ENCODE peak calls at places on chromosomes 3 and 15, in eight cellular contexts. Q, S, V, U, C, B, T and X are unnamed samples.

GRCh38 chr15:48096813-48097212 is 24.0 kb upstream of the SLC24A5 start:
- DNase-seq in B (no peak), S (no peak), T (no peak), U (no peak), C (no peak), Q (no peak), V (no peak), X (no peak)

GRCh38 chr3:111684640-111685039 is 89.5 kb upstream of the ZBED2 start:
- DNase-seq in U (no peak), S (no peak), Q (no peak), C (no peak), B (no peak), T (no peak), V (no peak), X (no peak)

GRCh38 chr15:66615175-66615495 is 49.3 kb upstream of the LCTL start:
- DNase-seq in S (no peak), C (no peak), T (no peak), V (no peak), U (no peak), B (no peak), Q (no peak), X (no peak)

GRCh38 chr3:134852893-134853351 is 57.9 kb downstream of the EPHB1 start:
- DNase-seq in Q (peak; percentile 16), V (no peak), C (no peak), U (no peak), S (no peak), T (no peak), B (peak; percentile 42), X (no peak)

GRCh38 chr3:1967525-1967924 is 131.1 kb upstream of the CNTN4 start:
- DNase-seq in B (no peak), T (no peak), V (no peak), S (no peak), Q (no peak), C (no peak), U (no peak), X (no peak)

GRCh38 chr3:184341925-184342324 is 4.5 kb downstream of the FAM131A start:
- DNase-seq in T (peak; percentile 70), S (no peak), C (no peak), U (no peak), V (no peak), B (no peak), Q (no peak), X (no peak)

GRCh38 chr15:59976480-59976879 is 27.6 kb upstream of the FOXB1 start:
- DNase-seq in S (no peak), B (no peak), V (no peak), U (no peak), C (peak; percentile 78), Q (no peak), T (no peak), X (no peak)

GRCh38 chr3:17642474-17642873 is 100.0 kb downstream of the TBC1D5 start:
- DNase-seq in V (no peak), Q (no peak), C (no peak), T (no peak), B (no peak), U (no peak), S (no peak), X (no peak)

GRCh38 chr3:183911763-183912506 is 27.3 kb upstream of the PARL start:
- DNase-seq in Q (no peak), C (no peak), T (no peak), V (no peak), U (no peak), B (no peak), S (peak; percentile 10), X (no peak)

GRCh38 chr3:105119801-105120340 is 246.8 kb upstream of the ALCAM start:
- DNase-seq in C (no peak), V (no peak), T (no peak), B (no peak), Q (no peak), U (no peak), S (no peak), X (no peak)

GRCh38 chr15:65275728-65276126 is 11.0 kb downstream of the PARP16 start:
- DNase-seq in T (no peak), B (no peak), C (no peak), U (peak; percentile 74), Q (no peak), V (no peak), S (no peak), X (no peak)

GRCh38 chr3:39273119-39273518 is 6.7 kb downstream of the CX3CR1 start:
- DNase-seq in S (no peak), V (no peak), C (no peak), U (no peak), B (no peak), T (no peak), Q (no peak), X (no peak)

GRCh38 chr3:17810759-17811158 is 68.3 kb upstream of the TBC1D5 start:
- DNase-seq in V (no peak), S (no peak), T (no peak), C (no peak), B (no peak), Q (no peak), U (peak; percentile 19), X (no peak)

GRCh38 chr15:60179786-60180391 is 175.8 kb downstream of the FOXB1 start:
- DNase-seq in V (no peak), Q (peak; percentile 12), B (no peak), T (no peak), U (peak; percentile 60), S (peak; percentile 20), C (no peak), X (no peak)

GRCh38 chr15:34043813-34044212 is 4.8 kb upstream of the AVEN start:
- DNase-seq in T (no peak), U (no peak), S (no peak), B (no peak), V (no peak), C (no peak), Q (no peak), X (no peak)

GRCh38 chr3:82157952-82158351 is 396.5 kb upstream of the GBE1 start:
- DNase-seq in U (peak; percentile 7), C (no peak), T (no peak), S (no peak), B (no peak), V (no peak), Q (no peak), X (no peak)

GRCh38 chr15:29345549-29346525 is 76.2 kb upstream of the NSMCE3 start:
- DNase-seq in S (no peak), V (no peak), U (no peak), B (no peak), T (no peak), Q (no peak), C (no peak), X (no peak)

GRCh38 chr3:38006445-38006995 is 15.9 kb downstream of the VILL start:
- DNase-seq in T (no peak), U (no peak), V (no peak), C (no peak), Q (no peak), S (no peak), B (no peak), X (no peak)

GRCh38 chr15:94943863-94944262 is 712.5 kb downstream of the MCTP2 start:
- DNase-seq in B (no peak), C (no peak), Q (no peak), U (no peak), S (no peak), V (no peak), T (no peak), X (no peak)

GRCh38 chr3:20049275-20049674 is 9.0 kb downstream of the KAT2B start:
- DNase-seq in B (no peak), V (no peak), C (no peak), S (no peak), T (no peak), Q (no peak), U (no peak), X (no peak)

GRCh38 chr3:22713936-22714335 is 489.2 kb upstream of the UBE2E2 start:
- DNase-seq in V (no peak), U (peak; percentile 64), T (no peak), S (no peak), C (no peak), Q (no peak), B (no peak), X (no peak)

GRCh38 chr3:81295906-81296305 is 465.5 kb downstream of the GBE1 start:
- DNase-seq in T (no peak), Q (no peak), B (no peak), C (no peak), U (no peak), S (no peak), V (no peak), X (no peak)

GRCh38 chr15:70382762-70383458 is 285.2 kb upstream of the TLE3 start:
- DNase-seq in T (no peak), U (no peak), C (no peak), S (no peak), B (no peak), V (no peak), Q (no peak), X (peak; percentile 40)

GRCh38 chr3:151866711-151867410 is 6.6 kb upstream of the SUCNR1 start:
- DNase-seq in B (no peak), V (no peak), Q (no peak), T (no peak), S (no peak), C (no peak), U (no peak), X (no peak)
- H3K27ac ChIP-seq in B (no peak overlapping the region), V (no peak overlapping the region), Q (no peak overlapping the region), T (no peak overlapping the region), S (no peak overlapping the region), C (no peak overlapping the region), U (peak overlapping the region; percentile 39), X (no peak overlapping the region)

DNA sequence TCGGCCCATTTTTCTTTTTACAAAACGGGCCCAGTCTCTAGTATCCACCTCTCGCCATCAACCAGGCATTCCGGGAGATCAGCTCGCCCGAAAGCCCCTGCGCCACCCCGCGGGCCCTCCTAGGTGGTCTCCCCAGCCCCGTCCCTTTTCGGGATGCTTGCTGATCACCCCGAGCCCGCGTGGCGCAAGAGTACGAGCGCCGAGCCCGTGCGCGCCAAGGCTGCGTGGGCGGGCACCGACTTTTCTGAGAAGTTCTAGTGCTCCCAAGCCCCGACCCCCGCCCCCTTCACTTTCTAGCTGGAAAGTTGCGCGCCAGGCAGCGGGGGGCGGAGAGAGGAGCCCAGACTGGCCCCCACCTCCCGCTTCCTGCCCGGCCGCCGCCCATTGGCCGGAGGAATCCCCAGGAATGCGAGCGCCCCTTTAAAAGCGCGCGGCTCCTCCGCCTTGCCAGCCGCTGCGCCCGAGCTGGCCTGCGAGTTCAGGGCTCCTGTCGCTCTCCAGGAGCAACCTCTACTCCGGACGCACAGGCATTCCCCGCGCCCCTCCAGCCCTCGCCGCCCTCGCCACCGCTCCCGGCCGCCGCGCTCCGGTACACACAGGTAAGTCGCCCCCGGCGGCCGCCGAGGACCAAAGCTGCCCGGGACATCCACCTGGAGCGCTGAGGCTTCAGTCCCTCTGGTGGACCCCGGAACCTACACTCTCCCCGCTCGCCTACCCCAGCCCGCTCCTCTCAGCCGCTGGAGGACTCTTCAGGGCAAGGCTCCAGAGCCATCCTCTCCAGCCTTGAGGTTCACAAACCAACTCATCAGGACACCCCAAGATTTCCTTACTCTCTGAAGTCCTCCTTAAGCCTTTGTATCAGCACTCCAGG is at the start of gene THBS1:
- DNase-seq in T (peak; percentile 87), S (no peak), C (peak; percentile 35), U (peak; percentile 84), V (peak; percentile 81), B (peak; percentile 19), Q (peak; percentile 92), X (peak; percentile 95)
- H3K4me3 ChIP-seq in T (peak within 1 kb of the TSS; percentile 79), S (peak within 1 kb of the TSS; percentile 53), C (no peak within 1 kb of the TSS), U (peak within 1 kb of the TSS; percentile 95), V (peak within 1 kb of the TSS; percentile 69), B (peak within 1 kb of the TSS; percentile 57), Q (peak within 1 kb of the TSS; percentile 57), X (peak within 1 kb of the TSS; percentile 57)

GRCh38 chr3:139935071-139935865 is at the start of gene CLSTN2:
- DNase-seq in T (peak; percentile 63), V (peak; percentile 56), C (no peak), U (peak; percentile 31), S (no peak), Q (peak; percentile 27), B (no peak), X (peak; percentile 79)
- TF ChIP-seq CTCF in T (no peak), V (peak; percentile 3), C (no peak), U (no peak), S (no peak), Q (no peak), B (no peak), X (no peak)

GRCh38 chr15:90006217-90007088 is 5.3 kb downstream of the ZNF710 start:
- DNase-seq in B (no peak), U (no peak), T (no peak), Q (no peak), V (no peak), C (no peak), S (no peak), X (no peak)
- H3K27ac ChIP-seq in B (peak overlapping the region; percentile 97), U (no peak overlapping the region), T (no peak overlapping the region), Q (peak overlapping the region; percentile 95), V (no peak overlapping the region), C (no peak overlapping the region), S (no peak overlapping the region), X (no peak overlapping the region)